ENCODE peak calls at places on chromosomes 7 and 10, in seven cellular contexts. B is IMR-90, W is neuronal stem cell, J is mesendoderm, N is H9, Z is mesenchymal stem cell, E is trophoblast cell. V is an unnamed sample.

GRCh38 chr7:94391716-94392390 is 2.8 kb upstream of the COL1A2 start:
- DNase-seq in B (peak), W (no peak), J (peak), N (peak), Z (peak), E (no peak), V (no peak)

GRCh38 chr7:70752794-70753241 is 379.1 kb upstream of the GALNT17 start:
- DNase-seq in B (peak), W (no peak), J (peak), N (no peak), Z (peak), E (no peak), V (no peak)

GRCh38 chr7:77729574-77730348 is 33.5 kb downstream of the RSBN1L start:
- DNase-seq in B (peak), W (no peak), J (no peak), N (no peak), Z (peak), E (no peak), V (no peak)

GRCh38 chr7:69452797-69453196 is 145.5 kb upstream of the AUTS2 start:
- DNase-seq in B (no peak), W (no peak), J (no peak), N (no peak), Z (no peak), E (no peak), V (no peak)

GRCh38 chr7:99352247-99352646 is 22.3 kb upstream of the ARPC1B start:
- DNase-seq in B (no peak), W (no peak), J (no peak), N (no peak), Z (no peak), E (no peak), V (no peak)

GRCh38 chr10:126536656-126537055 is 133.8 kb downstream of the C10orf90 start:
- DNase-seq in B (no peak), W (no peak), J (peak), N (no peak), Z (no peak), E (no peak), V (no peak)

GRCh38 chr10:8393531-8393930 is 339.0 kb downstream of the GATA3 start:
- DNase-seq in B (no peak), W (no peak), J (no peak), N (no peak), Z (no peak), E (no peak), V (no peak)

GRCh38 chr10:6275022-6275997 is 72.6 kb downstream of the PFKFB3 start:
- DNase-seq in B (peak), W (peak), J (peak), N (peak), Z (peak), E (peak), V (peak)

GRCh38 chr7:151311294-151311864 is 30.2 kb upstream of the NUB1 start:
- DNase-seq in B (no peak), W (no peak), J (peak), N (peak), Z (no peak), E (peak), V (no peak)

GRCh38 chr7:77791336-77791735 is 6.9 kb downstream of the TMEM60 start:
- DNase-seq in B (no peak), W (no peak), J (peak), N (no peak), Z (peak), E (no peak), V (no peak)

GRCh38 chr7:69162931-69163330 is 435.3 kb upstream of the AUTS2 start:
- DNase-seq in B (no peak), W (no peak), J (no peak), N (no peak), Z (no peak), E (no peak), V (no peak)

GRCh38 chr7:17546206-17546998 is 247.9 kb downstream of the AHR start:
- DNase-seq in B (peak), W (no peak), J (no peak), N (no peak), Z (peak), E (no peak), V (no peak)

GRCh38 chr7:77315102-77315501 is 101.0 kb downstream of the GSAP start:
- DNase-seq in B (peak), W (no peak), J (no peak), N (no peak), Z (no peak), E (peak), V (no peak)

GRCh38 chr10:96789571-96790108 is 42.5 kb upstream of the LCOR start:
- DNase-seq in B (no peak), W (peak), J (peak), N (no peak), Z (peak), E (peak), V (no peak)

GRCh38 chr10:89810908-89811515 is 109.6 kb downstream of the KIF20B start:
- DNase-seq in B (no peak), W (peak), J (peak), N (no peak), Z (no peak), E (peak), V (no peak)

GRCh38 chr7:13416071-13416470 is 573.4 kb downstream of the ETV1 start:
- DNase-seq in B (no peak), W (no peak), J (no peak), N (no peak), Z (no peak), E (no peak), V (no peak)

GRCh38 chr7:23396222-23396621 is 74.1 kb downstream of the IGF2BP3 start:
- DNase-seq in B (peak), W (no peak), J (no peak), N (no peak), Z (peak), E (no peak), V (no peak)

GRCh38 chr7:92916751-92917369 is 80.5 kb upstream of the CDK6 start:
- DNase-seq in B (peak), W (peak), J (peak), N (peak), Z (peak), E (peak), V (no peak)

GRCh38 chr10:1706711-1707110 is 30.6 kb downstream of the ADARB2 start:
- DNase-seq in B (no peak), W (no peak), J (no peak), N (no peak), Z (no peak), E (no peak), V (no peak)
- H3K4ac ChIP-seq in B (no peak), W (no peak), J (no peak), N (no peak), Z (no peak), E (no peak), V (no peak)

DNA sequence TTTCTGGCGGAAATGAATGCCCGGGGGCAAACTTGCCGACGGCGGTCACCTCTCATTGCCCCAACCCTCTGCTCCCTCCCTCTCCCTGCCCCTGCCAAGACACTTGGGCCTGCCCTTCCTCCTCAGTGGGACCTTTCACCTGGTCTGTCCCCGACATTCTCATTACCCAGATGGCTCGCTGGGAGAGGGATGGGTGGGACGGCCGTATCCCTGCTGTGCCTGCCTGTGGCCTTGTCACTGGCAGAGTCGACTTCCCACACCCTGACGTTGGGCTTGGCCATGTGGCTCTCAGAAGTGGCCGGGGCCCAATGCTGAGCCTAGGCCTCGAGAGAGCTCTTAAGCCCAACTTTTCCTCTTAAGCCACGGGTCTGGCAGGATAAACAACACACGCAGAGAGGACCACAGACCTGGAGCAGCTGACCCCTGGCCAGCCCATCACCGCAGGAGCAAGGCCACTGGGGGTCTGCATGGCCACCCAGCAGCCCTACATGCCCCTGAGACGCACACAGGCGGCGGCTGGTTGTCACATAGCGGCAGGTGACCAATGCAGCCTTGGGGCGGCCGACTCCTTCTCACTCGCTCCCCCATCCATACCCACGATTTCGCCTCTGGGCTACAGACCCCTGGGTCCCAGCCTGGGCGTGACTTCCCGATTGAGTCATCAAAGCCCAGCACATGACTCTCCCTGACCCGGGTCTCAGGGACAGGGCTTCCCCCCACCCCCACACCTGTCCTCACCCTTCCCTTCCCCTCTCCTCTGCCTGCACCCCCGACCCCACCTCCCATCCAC is 40.1 kb downstream of the SLC29A4 start:
- DNase-seq in B (no peak), W (no peak), J (peak), N (no peak), Z (no peak), E (no peak), V (no peak)
- H3K23ac ChIP-seq in B (no peak), W (no peak), J (no peak), N (no peak), Z (no peak), E (no peak), V (no peak)

DNA sequence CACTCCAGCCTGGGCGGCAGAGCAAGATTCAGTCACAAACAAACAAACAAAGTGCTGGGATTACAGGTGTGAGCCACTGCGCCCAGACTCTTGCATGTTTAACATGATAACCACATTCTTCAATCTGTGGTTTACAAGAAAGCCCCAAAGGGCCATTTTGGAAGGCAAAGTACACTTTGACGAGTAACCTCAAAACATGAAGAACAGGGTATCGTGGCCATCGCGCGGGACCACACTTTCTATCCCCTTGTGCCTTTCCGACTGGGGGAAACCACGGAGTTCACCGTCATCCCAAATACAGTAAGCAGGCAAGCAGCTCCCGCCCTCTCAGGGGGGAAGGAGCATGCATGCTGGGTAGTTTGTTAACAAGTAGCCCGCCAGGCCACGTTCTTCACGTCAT is 125.2 kb downstream of the RNF216 start:
- DNase-seq in B (no peak), W (no peak), J (no peak), N (no peak), Z (no peak), E (no peak), V (no peak)
- H3K4ac ChIP-seq in B (no peak), W (no peak), J (no peak), N (no peak), Z (no peak), E (no peak), V (no peak)

GRCh38 chr10:30039988-30040387 is 19.4 kb downstream of the JCAD start:
- DNase-seq in B (no peak), W (no peak), J (no peak), N (no peak), Z (no peak), E (no peak), V (no peak)

GRCh38 chr10:30040597-30040996 is 18.8 kb downstream of the JCAD start:
- DNase-seq in B (no peak), W (no peak), J (no peak), N (no peak), Z (no peak), E (no peak), V (no peak)

GRCh38 chr10:30042820-30043219 is 16.6 kb downstream of the JCAD start:
- DNase-seq in B (no peak), W (no peak), J (no peak), N (no peak), Z (no peak), E (no peak), V (no peak)

GRCh38 chr10:30039567-30039966 is 19.8 kb downstream of the JCAD start:
- DNase-seq in B (no peak), W (no peak), J (no peak), N (no peak), Z (no peak), E (no peak), V (no peak)

DNA sequence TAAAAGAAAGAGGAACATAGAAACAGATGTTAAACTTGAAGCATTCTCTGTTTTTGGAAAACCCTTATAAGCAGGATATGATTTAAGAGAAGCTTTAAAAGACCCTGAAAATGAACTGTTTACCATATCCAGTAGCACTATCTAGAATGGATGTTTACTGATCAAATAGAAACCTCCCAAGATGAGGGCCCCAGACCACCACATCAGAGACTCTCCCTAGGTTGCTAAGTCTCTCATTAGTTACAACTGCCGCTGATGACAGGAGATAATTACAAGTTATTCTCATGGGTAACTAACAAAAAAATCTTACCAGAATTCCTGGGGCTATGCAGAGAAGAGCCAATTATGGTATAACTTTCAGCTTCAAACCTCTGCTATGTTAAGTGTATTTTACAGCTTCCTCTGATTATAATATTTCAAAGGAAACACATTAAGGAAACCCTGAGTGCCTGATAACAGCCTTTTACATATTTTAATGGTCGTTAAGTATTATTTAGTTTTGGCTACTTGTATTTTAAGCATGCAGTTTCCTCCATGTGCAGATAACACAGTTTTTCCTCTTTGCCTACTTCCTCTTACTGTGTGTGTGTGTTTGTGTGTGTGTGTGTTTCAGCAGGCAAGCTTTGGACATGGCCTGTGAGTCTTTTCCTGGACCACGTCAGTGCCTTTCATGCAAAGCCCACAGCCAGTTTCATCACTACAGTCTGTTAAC is 17.8 kb downstream of the JCAD start:
- DNase-seq in B (no peak), W (no peak), J (no peak), N (no peak), Z (peak), E (no peak), V (no peak)
- H3K23ac ChIP-seq in B (no peak), W (no peak), J (no peak), N (no peak), Z (no peak), E (no peak), V (no peak)

GRCh38 chr7:116101709-116102108 is 71.1 kb upstream of the TFEC start:
- DNase-seq in B (peak), W (no peak), J (no peak), N (no peak), Z (no peak), E (no peak), V (no peak)
- H3K4ac ChIP-seq in B (no peak), W (no peak), J (no peak), N (no peak), Z (no peak), E (no peak), V (no peak)

DNA sequence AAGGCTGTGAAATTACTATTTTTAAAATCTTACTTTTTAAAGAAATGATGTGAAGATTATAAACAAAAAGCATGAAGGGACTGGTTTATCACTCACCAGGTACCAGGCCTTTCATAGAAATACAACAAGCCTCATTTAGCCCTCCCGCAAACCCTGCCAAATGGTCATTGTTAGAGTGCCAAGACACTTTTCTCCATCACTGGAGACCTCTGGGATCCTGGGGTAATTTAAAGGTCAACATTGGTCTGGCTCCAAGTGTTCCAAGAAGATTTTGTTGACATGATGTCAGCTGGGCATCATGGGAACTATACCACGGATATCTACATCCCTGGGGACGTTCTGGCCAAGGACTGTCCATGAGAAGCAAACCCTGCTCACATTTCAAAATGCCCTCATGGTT is 138.0 kb upstream of the FRMD4A start:
- DNase-seq in B (no peak), W (no peak), J (no peak), N (no peak), Z (no peak), E (no peak), V (no peak)
- H3K23ac ChIP-seq in B (no peak), W (no peak), J (no peak), N (no peak), Z (no peak), E (no peak), V (no peak)

DNA sequence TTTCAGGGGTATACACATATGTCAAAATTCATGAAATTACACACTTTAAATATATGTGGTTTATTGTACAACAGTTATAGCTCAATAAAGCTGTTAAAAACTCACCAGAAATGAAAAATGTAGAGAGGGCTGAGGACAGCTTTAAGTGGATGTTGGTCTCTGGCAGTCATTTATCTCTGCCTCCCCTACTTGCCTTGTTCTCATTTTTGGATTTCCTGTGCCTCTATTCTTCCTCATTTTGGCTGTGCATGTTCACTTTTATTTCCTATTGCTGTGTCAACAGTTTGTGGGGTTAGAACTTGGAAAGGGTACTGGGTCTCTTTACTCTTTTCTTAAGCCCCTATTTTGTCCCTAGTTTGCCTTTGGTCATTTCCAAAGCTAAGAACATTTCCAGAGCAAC is 18.6 kb upstream of the MEST start:
- DNase-seq in B (no peak), W (no peak), J (no peak), N (no peak), Z (no peak), E (no peak), V (no peak)
- H3K4ac ChIP-seq in B (no peak), W (no peak), J (no peak), N (no peak), Z (no peak), E (no peak), V (no peak)

V was measured in H1.